ENCODE peak calls at places on chromosomes 16 and 17, in four cellular contexts. One of them, this sample, is unnamed.
A peak's percentile ranks its signal among the peaks of the same experiment; 100 is the strongest.

GRCh38 chr17:74130841-74131240 is 72.6 kb upstream of the RPL38 start:
- DNase-seq in GM12878: no peak
- DNase-seq in H1: no peak
- DNase-seq in HepG2: no peak
- DNase-seq in this sample: no peak

GRCh38 chr17:37667039-37667438 is 23.8 kb upstream of the DDX52 start:
- DNase-seq in GM12878: no peak
- DNase-seq in H1: no peak
- DNase-seq in HepG2: no peak
- DNase-seq in this sample: no peak

GRCh38 chr16:82368041-82368440 is 198.0 kb upstream of the MPHOSPH6 start:
- DNase-seq in GM12878: no peak
- DNase-seq in HepG2: peak; percentile 40
- DNase-seq in H1: no peak
- DNase-seq in this sample: peak; percentile 50

GRCh38 chr17:44981221-44981968 is 13.3 kb upstream of the C1QL1 start:
- DNase-seq in HepG2: peak; percentile 67
- DNase-seq in GM12878: no peak
- DNase-seq in H1: no peak
- DNase-seq in this sample: no peak

GRCh38 chr17:7019839-7020519 is 2.9 kb upstream of the BCL6B start:
- DNase-seq in HepG2: no peak
- DNase-seq in H1: peak; percentile 69
- DNase-seq in GM12878: no peak
- DNase-seq in this sample: no peak

GRCh38 chr16:87681990-87682570 is 79.8 kb downstream of the JPH3 start:
- DNase-seq in HepG2: peak; percentile 42
- DNase-seq in H1: peak; percentile 80
- DNase-seq in GM12878: no peak
- DNase-seq in this sample: peak; percentile 39

GRCh38 chr16:1530883-1531637 is 2.4 kb upstream of the TMEM204 start:
- DNase-seq in GM12878: no peak
- DNase-seq in H1: no peak
- DNase-seq in HepG2: no peak
- DNase-seq in this sample: no peak

GRCh38 chr16:68396481-68396880 is 51.8 kb downstream of the SMPD3 start:
- DNase-seq in H1: no peak
- DNase-seq in GM12878: no peak
- DNase-seq in HepG2: peak; percentile 54
- DNase-seq in this sample: no peak

GRCh38 chr16:80408014-80408413 is 132.8 kb upstream of the DYNLRB2 start:
- DNase-seq in GM12878: no peak
- DNase-seq in HepG2: no peak
- DNase-seq in H1: no peak
- DNase-seq in this sample: no peak

GRCh38 chr16:77225182-77225581 is 26.0 kb downstream of the SYCE1L start:
- DNase-seq in H1: no peak
- DNase-seq in HepG2: no peak
- DNase-seq in GM12878: no peak
- DNase-seq in this sample: no peak

GRCh38 chr16:30603945-30604315 is 6.3 kb downstream of the ZNF689 start:
- DNase-seq in H1: no peak
- DNase-seq in GM12878: no peak
- DNase-seq in HepG2: no peak
- DNase-seq in this sample: no peak

GRCh38 chr17:4852504-4853075 is 19.4 kb downstream of the MINK1 start:
- DNase-seq in HepG2: peak; percentile 17
- DNase-seq in GM12878: no peak
- DNase-seq in H1: no peak
- DNase-seq in this sample: no peak

GRCh38 chr16:84648595-84649510 is 542 bp downstream of the KLHL36 start:
- DNase-seq in HepG2: no peak
- DNase-seq in GM12878: no peak
- DNase-seq in H1: peak; percentile 72
- DNase-seq in this sample: no peak

GRCh38 chr17:80926601-80927250 is 64.9 kb upstream of the CHMP6 start:
- DNase-seq in H1: no peak
- DNase-seq in GM12878: no peak
- DNase-seq in HepG2: no peak
- DNase-seq in this sample: no peak

GRCh38 chr17:58421711-58422110 is 4.4 kb upstream of the RNF43 start:
- DNase-seq in HepG2: no peak
- DNase-seq in GM12878: no peak
- DNase-seq in H1: no peak
- DNase-seq in this sample: no peak
- H3K9me3 ChIP-seq in HepG2: no peaks in the 10 kb centered on the region
- H3K9me3 ChIP-seq in GM12878: no peaks in the 10 kb centered on the region
- H3K9me3 ChIP-seq in H1: no peaks in the 10 kb centered on the region
- H3K9me3 ChIP-seq in this sample: no peaks in the 10 kb centered on the region

DNA sequence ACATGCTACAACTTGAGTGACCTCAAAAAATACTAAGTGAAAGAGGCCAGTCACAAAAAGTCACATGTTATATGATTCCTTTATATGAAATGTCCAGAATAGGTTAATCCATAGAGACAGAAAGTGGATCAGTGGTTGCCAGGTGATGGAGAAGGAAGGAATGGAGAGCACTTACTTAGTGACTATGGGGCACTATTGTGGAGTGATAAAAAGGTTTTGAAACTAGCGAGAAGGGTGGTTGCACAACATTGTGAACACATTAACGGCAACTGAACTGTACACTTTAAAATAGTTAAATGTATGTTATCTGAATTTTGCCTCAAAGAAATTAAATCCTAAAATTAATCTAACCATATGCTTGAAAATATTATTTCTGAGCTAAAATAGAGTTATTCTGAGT is 25.9 kb downstream of the AMFR start:
- DNase-seq in H1: no peak
- DNase-seq in HepG2: no peak
- DNase-seq in GM12878: no peak
- DNase-seq in this sample: no peak
- TF ChIP-seq SUZ12 in H1: no peak
- TF ChIP-seq SUZ12 in HepG2: no peak
- TF ChIP-seq SUZ12 in GM12878: no peak
- TF ChIP-seq SUZ12 in this sample: no peak

GRCh38 chr16:71441348-71441781 is 489 bp downstream of the TLE7 start:
- DNase-seq in GM12878: no peak
- DNase-seq in HepG2: no peak
- DNase-seq in H1: peak; percentile 95
- DNase-seq in this sample: no peak
- H3K9me3 ChIP-seq in GM12878: peaks cover 6% of the 10 kb centered on the region
- H3K9me3 ChIP-seq in HepG2: no peaks in the 10 kb centered on the region
- H3K9me3 ChIP-seq in H1: peaks cover 10% of the 10 kb centered on the region
- H3K9me3 ChIP-seq in this sample: peaks cover 6% of the 10 kb centered on the region

GRCh38 chr17:50052822-50053653 is 2.9 kb upstream of the ITGA3 start:
- DNase-seq in H1: no peak
- DNase-seq in HepG2: peak; percentile 57
- DNase-seq in GM12878: no peak
- DNase-seq in this sample: no peak
- TF ChIP-seq SUZ12 in H1: no peak
- TF ChIP-seq SUZ12 in HepG2: no peak
- TF ChIP-seq SUZ12 in GM12878: no peak
- TF ChIP-seq SUZ12 in this sample: no peak

GRCh38 chr16:27390157-27390556 is 11.8 kb upstream of the IL21R start:
- DNase-seq in GM12878: no peak
- DNase-seq in H1: no peak
- DNase-seq in HepG2: no peak
- DNase-seq in this sample: no peak
- H3K9me3 ChIP-seq in GM12878: peaks cover 34% of the 10 kb centered on the region
- H3K9me3 ChIP-seq in H1: peaks cover 3% of the 10 kb centered on the region
- H3K9me3 ChIP-seq in HepG2: no peaks in the 10 kb centered on the region
- H3K9me3 ChIP-seq in this sample: peaks cover 18% of the 10 kb centered on the region

GRCh38 chr17:78667091-78667490 is 89.9 kb upstream of the DNAH17 start:
- DNase-seq in H1: no peak
- DNase-seq in HepG2: no peak
- DNase-seq in GM12878: no peak
- DNase-seq in this sample: no peak

GRCh38 chr17:78664476-78665384 is 87.5 kb upstream of the DNAH17 start:
- DNase-seq in HepG2: peak; percentile 71
- DNase-seq in H1: no peak
- DNase-seq in GM12878: no peak
- DNase-seq in this sample: no peak

GRCh38 chr17:78665385-78665951 is 88.3 kb upstream of the DNAH17 start:
- DNase-seq in GM12878: no peak
- DNase-seq in H1: no peak
- DNase-seq in HepG2: no peak
- DNase-seq in this sample: no peak

GRCh38 chr17:78667741-78668640 is 90.8 kb upstream of the DNAH17 start:
- DNase-seq in GM12878: no peak
- DNase-seq in H1: no peak
- DNase-seq in HepG2: no peak
- DNase-seq in this sample: no peak

DNA sequence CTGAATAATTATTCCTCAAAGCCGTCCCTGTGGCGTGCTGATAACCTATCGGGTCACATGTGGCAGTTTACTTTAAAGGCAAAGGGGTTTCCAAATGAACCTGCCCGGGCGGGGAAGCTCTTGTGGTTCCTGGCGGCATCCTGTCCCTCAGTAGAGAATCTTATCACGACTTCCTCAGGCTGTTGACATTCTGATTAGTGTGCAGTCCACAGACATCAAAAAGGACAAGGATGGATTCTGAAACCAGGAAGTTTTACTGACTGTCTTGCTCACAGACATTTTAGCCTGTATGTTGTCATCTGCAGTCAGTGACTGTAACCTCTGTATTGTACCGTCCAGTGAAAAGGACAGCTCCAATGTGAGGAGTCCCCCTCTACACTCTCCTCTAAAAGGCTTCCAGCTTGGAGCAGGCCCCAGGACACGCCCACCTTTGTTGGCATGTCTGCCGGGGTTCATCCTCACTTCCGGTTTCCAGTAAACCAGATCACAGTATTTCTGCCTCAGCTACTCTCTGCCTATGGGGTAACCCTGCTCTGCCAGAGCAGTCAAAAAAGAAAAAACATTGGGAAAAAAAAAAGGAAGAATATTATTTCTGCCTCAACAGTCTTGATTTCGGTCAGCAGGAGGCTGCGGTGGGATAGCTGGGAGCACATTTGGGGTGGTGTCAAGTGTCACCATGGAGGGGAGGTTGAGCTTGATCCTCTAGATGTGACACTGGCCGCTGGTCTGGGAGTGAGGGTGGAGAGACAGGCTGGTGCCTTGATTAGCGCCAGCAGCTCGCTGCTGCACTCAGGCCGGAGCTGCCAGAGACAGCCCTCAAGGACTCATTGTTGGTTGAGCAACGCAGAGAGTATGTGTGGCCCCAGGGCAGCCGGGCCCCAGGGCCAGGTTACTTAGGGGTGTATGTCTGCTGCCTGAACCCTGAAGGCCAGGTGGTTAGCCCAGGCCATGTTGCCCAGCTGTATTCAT is 89.0 kb upstream of the DNAH17 start:
- DNase-seq in H1: no peak
- DNase-seq in GM12878: no peak
- DNase-seq in HepG2: peak; percentile 88
- DNase-seq in this sample: no peak
- TF ChIP-seq SUZ12 in H1: no peak
- TF ChIP-seq SUZ12 in GM12878: no peak
- TF ChIP-seq SUZ12 in HepG2: no peak
- TF ChIP-seq SUZ12 in this sample: no peak

GRCh38 chr16:35651841-35652240 is 2192.4 kb downstream of the TP53TG3F start:
- DNase-seq in HepG2: no peak
- DNase-seq in GM12878: no peak
- DNase-seq in H1: no peak
- DNase-seq in this sample: no peak
- H3K9me3 ChIP-seq in HepG2: peaks cover 93% of the 10 kb centered on the region
- H3K9me3 ChIP-seq in GM12878: no peaks in the 10 kb centered on the region
- H3K9me3 ChIP-seq in H1: peaks cover 47% of the 10 kb centered on the region
- H3K9me3 ChIP-seq in this sample: no peaks in the 10 kb centered on the region

This sample was measured in NT2/D1.